ENCODE peak calls at places on chromosomes 3 and 15, in nine cellular contexts. One of them, this sample, is unnamed.

GRCh38 chr3:197795200-197795599 is 4.1 kb downstream of the LRCH3 start:
- DNase-seq in astrocyte of the spinal cord: no peak
- DNase-seq in HuH-7.5: peak
- DNase-seq in stimulated activated CD4-positive, alpha-beta T cell treated with anti-CD3 and anti-CD28 coated beads, Interleukin-1b, Interleukin-23, amount 100 ng/mL, for 48 hours: no peak
- DNase-seq in aorta: no peak
- DNase-seq in activated T-cell treated with anti-CD3 and anti-CD28 coated beads for 24 hours: no peak
- DNase-seq in HFFc6: peak
- DNase-seq in HCEC 1CT: peak
- DNase-seq in left cardiac atrium: no peak
- DNase-seq in this sample: no peak

GRCh38 chr15:50318697-50319096 is 36.3 kb downstream of the GABPB1 start:
- DNase-seq in activated T-cell treated with anti-CD3 and anti-CD28 coated beads for 24 hours: no peak
- DNase-seq in stimulated activated CD4-positive, alpha-beta T cell treated with anti-CD3 and anti-CD28 coated beads, Interleukin-1b, Interleukin-23, amount 100 ng/mL, for 48 hours: no peak
- DNase-seq in HuH-7.5: no peak
- DNase-seq in HFFc6: no peak
- DNase-seq in aorta: no peak
- DNase-seq in left cardiac atrium: no peak
- DNase-seq in HCEC 1CT: no peak
- DNase-seq in astrocyte of the spinal cord: no peak
- DNase-seq in this sample: no peak

GRCh38 chr15:52810346-52810745 is 20.2 kb upstream of the ONECUT1 start:
- DNase-seq in left cardiac atrium: no peak
- DNase-seq in HCEC 1CT: no peak
- DNase-seq in aorta: no peak
- DNase-seq in astrocyte of the spinal cord: no peak
- DNase-seq in activated T-cell treated with anti-CD3 and anti-CD28 coated beads for 24 hours: no peak
- DNase-seq in HFFc6: no peak
- DNase-seq in HuH-7.5: no peak
- DNase-seq in stimulated activated CD4-positive, alpha-beta T cell treated with anti-CD3 and anti-CD28 coated beads, Interleukin-1b, Interleukin-23, amount 100 ng/mL, for 48 hours: no peak
- DNase-seq in this sample: no peak

GRCh38 chr3:153422314-153422713 is 260.3 kb downstream of the RAP2B start:
- DNase-seq in left cardiac atrium: no peak
- DNase-seq in stimulated activated CD4-positive, alpha-beta T cell treated with anti-CD3 and anti-CD28 coated beads, Interleukin-1b, Interleukin-23, amount 100 ng/mL, for 48 hours: no peak
- DNase-seq in HCEC 1CT: no peak
- DNase-seq in aorta: no peak
- DNase-seq in activated T-cell treated with anti-CD3 and anti-CD28 coated beads for 24 hours: no peak
- DNase-seq in HFFc6: no peak
- DNase-seq in astrocyte of the spinal cord: no peak
- DNase-seq in HuH-7.5: no peak
- DNase-seq in this sample: no peak

GRCh38 chr15:69531302-69532027 is 78.8 kb downstream of the RPLP1 start:
- DNase-seq in stimulated activated CD4-positive, alpha-beta T cell treated with anti-CD3 and anti-CD28 coated beads, Interleukin-1b, Interleukin-23, amount 100 ng/mL, for 48 hours: no peak
- DNase-seq in HuH-7.5: no peak
- DNase-seq in HFFc6: no peak
- DNase-seq in astrocyte of the spinal cord: no peak
- DNase-seq in HCEC 1CT: no peak
- DNase-seq in activated T-cell treated with anti-CD3 and anti-CD28 coated beads for 24 hours: no peak
- DNase-seq in left cardiac atrium: no peak
- DNase-seq in aorta: no peak
- DNase-seq in this sample: no peak

GRCh38 chr3:111027868-111028267 is 43.7 kb upstream of the NECTIN3 start:
- DNase-seq in left cardiac atrium: no peak
- DNase-seq in activated T-cell treated with anti-CD3 and anti-CD28 coated beads for 24 hours: no peak
- DNase-seq in HCEC 1CT: no peak
- DNase-seq in aorta: no peak
- DNase-seq in stimulated activated CD4-positive, alpha-beta T cell treated with anti-CD3 and anti-CD28 coated beads, Interleukin-1b, Interleukin-23, amount 100 ng/mL, for 48 hours: no peak
- DNase-seq in HuH-7.5: no peak
- DNase-seq in astrocyte of the spinal cord: no peak
- DNase-seq in HFFc6: no peak
- DNase-seq in this sample: no peak

GRCh38 chr15:71747128-71748083 is 62.9 kb upstream of the NR2E3 start:
- DNase-seq in left cardiac atrium: no peak
- DNase-seq in HCEC 1CT: peak
- DNase-seq in activated T-cell treated with anti-CD3 and anti-CD28 coated beads for 24 hours: no peak
- DNase-seq in astrocyte of the spinal cord: peak
- DNase-seq in HuH-7.5: peak
- DNase-seq in stimulated activated CD4-positive, alpha-beta T cell treated with anti-CD3 and anti-CD28 coated beads, Interleukin-1b, Interleukin-23, amount 100 ng/mL, for 48 hours: no peak
- DNase-seq in aorta: no peak
- DNase-seq in HFFc6: peak
- DNase-seq in this sample: no peak

GRCh38 chr3:188974856-188975611 is 196.7 kb upstream of the TPRG1 start:
- DNase-seq in left cardiac atrium: no peak
- DNase-seq in HuH-7.5: no peak
- DNase-seq in activated T-cell treated with anti-CD3 and anti-CD28 coated beads for 24 hours: no peak
- DNase-seq in stimulated activated CD4-positive, alpha-beta T cell treated with anti-CD3 and anti-CD28 coated beads, Interleukin-1b, Interleukin-23, amount 100 ng/mL, for 48 hours: no peak
- DNase-seq in HFFc6: peak
- DNase-seq in HCEC 1CT: peak
- DNase-seq in astrocyte of the spinal cord: peak
- DNase-seq in aorta: no peak
- DNase-seq in this sample: no peak

GRCh38 chr3:12869025-12869695 is 27.8 kb upstream of the RPL32 start:
- DNase-seq in HCEC 1CT: no peak
- DNase-seq in HFFc6: no peak
- DNase-seq in activated T-cell treated with anti-CD3 and anti-CD28 coated beads for 24 hours: peak
- DNase-seq in HuH-7.5: peak
- DNase-seq in astrocyte of the spinal cord: no peak
- DNase-seq in aorta: peak
- DNase-seq in stimulated activated CD4-positive, alpha-beta T cell treated with anti-CD3 and anti-CD28 coated beads, Interleukin-1b, Interleukin-23, amount 100 ng/mL, for 48 hours: peak
- DNase-seq in left cardiac atrium: peak
- DNase-seq in this sample: peak

GRCh38 chr15:82159922-82160321 is 102.6 kb downstream of the EFL1 start:
- DNase-seq in stimulated activated CD4-positive, alpha-beta T cell treated with anti-CD3 and anti-CD28 coated beads, Interleukin-1b, Interleukin-23, amount 100 ng/mL, for 48 hours: no peak
- DNase-seq in astrocyte of the spinal cord: peak
- DNase-seq in HuH-7.5: no peak
- DNase-seq in HCEC 1CT: peak
- DNase-seq in aorta: no peak
- DNase-seq in HFFc6: peak
- DNase-seq in activated T-cell treated with anti-CD3 and anti-CD28 coated beads for 24 hours: no peak
- DNase-seq in left cardiac atrium: no peak
- DNase-seq in this sample: no peak

GRCh38 chr3:149363053-149363452 is 14.4 kb downstream of the TM4SF1 start:
- DNase-seq in HuH-7.5: no peak
- DNase-seq in HFFc6: peak
- DNase-seq in astrocyte of the spinal cord: no peak
- DNase-seq in HCEC 1CT: no peak
- DNase-seq in aorta: no peak
- DNase-seq in left cardiac atrium: no peak
- DNase-seq in activated T-cell treated with anti-CD3 and anti-CD28 coated beads for 24 hours: no peak
- DNase-seq in stimulated activated CD4-positive, alpha-beta T cell treated with anti-CD3 and anti-CD28 coated beads, Interleukin-1b, Interleukin-23, amount 100 ng/mL, for 48 hours: no peak
- DNase-seq in this sample: no peak

GRCh38 chr15:49308686-49309085 is 114.4 kb upstream of the FGF7 start:
- DNase-seq in HFFc6: no peak
- DNase-seq in aorta: no peak
- DNase-seq in activated T-cell treated with anti-CD3 and anti-CD28 coated beads for 24 hours: no peak
- DNase-seq in astrocyte of the spinal cord: no peak
- DNase-seq in left cardiac atrium: no peak
- DNase-seq in stimulated activated CD4-positive, alpha-beta T cell treated with anti-CD3 and anti-CD28 coated beads, Interleukin-1b, Interleukin-23, amount 100 ng/mL, for 48 hours: no peak
- DNase-seq in HCEC 1CT: no peak
- DNase-seq in HuH-7.5: no peak
- DNase-seq in this sample: no peak

GRCh38 chr3:132593950-132594328 is 3.1 kb upstream of the ACKR4 start:
- DNase-seq in HuH-7.5: no peak
- DNase-seq in activated T-cell treated with anti-CD3 and anti-CD28 coated beads for 24 hours: no peak
- DNase-seq in stimulated activated CD4-positive, alpha-beta T cell treated with anti-CD3 and anti-CD28 coated beads, Interleukin-1b, Interleukin-23, amount 100 ng/mL, for 48 hours: no peak
- DNase-seq in left cardiac atrium: no peak
- DNase-seq in HCEC 1CT: peak
- DNase-seq in HFFc6: peak
- DNase-seq in aorta: no peak
- DNase-seq in astrocyte of the spinal cord: peak
- DNase-seq in this sample: no peak

GRCh38 chr3:123424321-123424998 is 24.4 kb downstream of the ADCY5 start:
- DNase-seq in astrocyte of the spinal cord: no peak
- DNase-seq in left cardiac atrium: peak
- DNase-seq in stimulated activated CD4-positive, alpha-beta T cell treated with anti-CD3 and anti-CD28 coated beads, Interleukin-1b, Interleukin-23, amount 100 ng/mL, for 48 hours: no peak
- DNase-seq in HCEC 1CT: no peak
- DNase-seq in HFFc6: no peak
- DNase-seq in aorta: peak
- DNase-seq in activated T-cell treated with anti-CD3 and anti-CD28 coated beads for 24 hours: no peak
- DNase-seq in HuH-7.5: no peak
- DNase-seq in this sample: no peak

GRCh38 chr3:27216295-27216694 is 152.9 kb downstream of the NEK10 start:
- DNase-seq in aorta: no peak
- DNase-seq in HCEC 1CT: no peak
- DNase-seq in astrocyte of the spinal cord: no peak
- DNase-seq in stimulated activated CD4-positive, alpha-beta T cell treated with anti-CD3 and anti-CD28 coated beads, Interleukin-1b, Interleukin-23, amount 100 ng/mL, for 48 hours: no peak
- DNase-seq in activated T-cell treated with anti-CD3 and anti-CD28 coated beads for 24 hours: no peak
- DNase-seq in HuH-7.5: no peak
- DNase-seq in HFFc6: no peak
- DNase-seq in left cardiac atrium: no peak
- DNase-seq in this sample: no peak

GRCh38 chr15:52071570-52071969 is 41.0 kb downstream of the BCL2L10 start:
- DNase-seq in HuH-7.5: no peak
- DNase-seq in aorta: no peak
- DNase-seq in stimulated activated CD4-positive, alpha-beta T cell treated with anti-CD3 and anti-CD28 coated beads, Interleukin-1b, Interleukin-23, amount 100 ng/mL, for 48 hours: no peak
- DNase-seq in HFFc6: no peak
- DNase-seq in activated T-cell treated with anti-CD3 and anti-CD28 coated beads for 24 hours: no peak
- DNase-seq in left cardiac atrium: no peak
- DNase-seq in HCEC 1CT: no peak
- DNase-seq in astrocyte of the spinal cord: no peak
- DNase-seq in this sample: no peak

This sample was measured in stimulated activated naive B cell treated with anti-CD40 and anti-IgM and Interleukin-4, amounts not matched to agents 10 μg/mL and 1 μg/mL and 100 μg/mL, for 72 hours.